ENCODE peak calls at places on chromosomes 6 and 20, in five cellular contexts. T is neural progenitor cell; G is non-pigmented ciliary epithelial cell; L is activated CD8-positive, alpha-beta memory T cell treated with anti-CD3 and anti-CD28 coated beads for 48 hours; Z is thyroid gland. C is an unnamed sample.

GRCh38 chr6:169266746-169267629 is 13.3 kb upstream of the THBS2 start:
- DNase-seq in T (no peak), G (no peak), L (no peak), Z (no peak), C (no peak)

GRCh38 chr6:157961829-157962228 is 19.8 kb upstream of the SYNJ2 start:
- DNase-seq in T (no peak), G (no peak), L (no peak), Z (no peak), C (no peak)

GRCh38 chr6:1263850-1264377 is 48.0 kb upstream of the FOXQ1 start:
- DNase-seq in T (no peak), G (no peak), L (no peak), Z (no peak), C (no peak)

GRCh38 chr6:134425521-134426316 is 107.8 kb upstream of the SGK1 start:
- DNase-seq in T (no peak), G (no peak), L (no peak), Z (no peak), C (no peak)

GRCh38 chr6:13462380-13463326 is 24.7 kb downstream of the GFOD1 start:
- DNase-seq in T (peak; percentile 67), G (no peak), L (no peak), Z (no peak), C (no peak)

GRCh38 chr20:36060676-36061075 is 92.3 kb downstream of the CNBD2 start:
- DNase-seq in T (no peak), G (no peak), L (no peak), Z (no peak), C (no peak)

GRCh38 chr20:32296412-32296811 is 19.0 kb downstream of the KIF3B start:
- DNase-seq in T (no peak), G (no peak), L (no peak), Z (no peak), C (no peak)

GRCh38 chr6:148747145-148747492 is 289 bp downstream of the UST start:
- DNase-seq in T (no peak), G (no peak), L (no peak), Z (peak; percentile 82), C (no peak)

GRCh38 chr6:120759570-120759969 is 574.7 kb downstream of the TBC1D32 start:
- DNase-seq in T (no peak), G (no peak), L (no peak), Z (no peak), C (no peak)

GRCh38 chr6:18154507-18155272 is at the start of gene TPMT:
- DNase-seq in T (peak; percentile 97), G (no peak), L (no peak), Z (peak; percentile 93), C (peak; percentile 92)

GRCh38 chr6:90285611-90286381 is 10.8 kb downstream of the BACH2 start:
- DNase-seq in T (peak; percentile 74), G (peak; percentile 81), L (no peak), Z (peak; percentile 89), C (peak; percentile 16)

GRCh38 chr6:141472123-141472522 is 660.6 kb upstream of the GJE1 start:
- DNase-seq in T (peak; percentile 29), G (no peak), L (no peak), Z (no peak), C (no peak)

GRCh38 chr6:144159727-144160126 is 9.4 kb downstream of the STX11 start:
- DNase-seq in T (no peak), G (no peak), L (no peak), Z (no peak), C (no peak)

GRCh38 chr20:43749734-43750294 is 23.0 kb upstream of the GTSF1L start:
- DNase-seq in T (peak; percentile 82), G (no peak), L (peak; percentile 94), Z (peak; percentile 65), C (peak; percentile 52)

GRCh38 chr6:28488916-28489365 is 26.7 kb downstream of the GPX6 start:
- DNase-seq in T (peak; percentile 70), G (no peak), L (peak; percentile 30), Z (no peak), C (no peak)

GRCh38 chr6:111605100-111605748 is 454 bp downstream of the TRAF3IP2 start:
- DNase-seq in T (peak; percentile 72), G (no peak), L (no peak), Z (peak; percentile 81), C (peak; percentile 21)

GRCh38 chr6:30750379-30750668 is 6.0 kb upstream of the IER3 start:
- DNase-seq in T (no peak), G (no peak), L (no peak), Z (no peak), C (no peak)

GRCh38 chr6:166307981-166308768 is at the start of gene PRR18:
- DNase-seq in T (peak; percentile 55), G (no peak), L (no peak), Z (peak; percentile 33), C (no peak)

GRCh38 chr6:958531-958930 is 265.6 kb upstream of the EXOC2 start:
- DNase-seq in T (no peak), G (peak; percentile 67), L (no peak), Z (no peak), C (no peak)

GRCh38 chr6:52407467-52407866 is 12.7 kb upstream of the EFHC1 start:
- DNase-seq in T (peak; percentile 77), G (no peak), L (no peak), Z (no peak), C (no peak)

GRCh38 chr6:158817298-158818007 is 1.7 kb downstream of the EZR start:
- DNase-seq in T (peak; percentile 44), G (no peak), L (no peak), Z (peak; percentile 91), C (no peak)

C was measured in GOT3.